ENCODE peak calls at places on chromosomes 11 and 22, in seven cellular contexts. N is trophoblast cell, B is HepG2, I is fibroblast of lung, X is kidney, L is PC-3, G is neural progenitor cell. A is an unnamed sample.

GRCh38 chr11:97722721-97723120 is 1298.0 kb upstream of the CNTN5 start:
- DNase-seq in N (no peak), B (no peak), I (no peak), X (no peak), L (no peak), G (no peak), A (peak; percentile 4)

GRCh38 chr11:101458161-101458560 is 125.6 kb downstream of the TRPC6 start:
- DNase-seq in N (no peak), B (no peak), I (no peak), X (no peak), L (peak; percentile 71), G (no peak), A (no peak)

GRCh38 chr11:27722945-27723344 is 22.7 kb upstream of the BDNF start:
- DNase-seq in N (no peak), B (no peak), I (no peak), X (no peak), L (no peak), G (peak; percentile 55), A (peak; percentile 26)

GRCh38 chr11:62504158-62504973 is 42.2 kb downstream of the AHNAK start:
- DNase-seq in N (peak; percentile 90), B (no peak), I (no peak), X (no peak), L (no peak), G (peak; percentile 33), A (no peak)

GRCh38 chr11:63670077-63670737 is 969 bp downstream of the ATL3 start:
- DNase-seq in N (no peak), B (no peak), I (peak; percentile 71), X (no peak), L (peak; percentile 42), G (no peak), A (peak; percentile 76)

GRCh38 chr11:7485136-7485853 is at the start of gene OLFML1:
- DNase-seq in N (no peak), B (peak; percentile 12), I (peak; percentile 61), X (no peak), L (no peak), G (no peak), A (peak; percentile 51)

GRCh38 chr11:38950882-38951281 is 2352.8 kb upstream of the RAG2 start:
- DNase-seq in N (no peak), B (no peak), I (no peak), X (no peak), L (peak; percentile 68), G (no peak), A (no peak)

GRCh38 chr11:131633978-131634377 is 263.6 kb downstream of the NTM start:
- DNase-seq in N (no peak), B (no peak), I (no peak), X (no peak), L (no peak), G (no peak), A (no peak)

GRCh38 chr11:113256431-113257227 is 57.8 kb upstream of the TTC12 start:
- DNase-seq in N (no peak), B (no peak), I (no peak), X (no peak), L (no peak), G (no peak), A (no peak)

GRCh38 chr11:44607324-44607962 is 42.0 kb downstream of the CD82 start:
- DNase-seq in N (no peak), B (no peak), I (peak; percentile 18), X (no peak), L (no peak), G (no peak), A (no peak)

GRCh38 chr11:13335319-13335718 is 57.7 kb downstream of the BMAL1 start:
- DNase-seq in N (peak; percentile 54), B (peak; percentile 49), I (peak; percentile 76), X (no peak), L (peak; percentile 67), G (peak; percentile 72), A (peak; percentile 88)

GRCh38 chr22:39592104-39593060 is 21.8 kb downstream of the CACNA1I start:
- DNase-seq in N (no peak), B (no peak), I (peak; percentile 77), X (peak; percentile 87), L (peak; percentile 76), G (peak; percentile 32), A (peak; percentile 84)

GRCh38 chr11:123188508-123189165 is 6.4 kb downstream of the CLMP start:
- DNase-seq in N (no peak), B (no peak), I (peak; percentile 97), X (no peak), L (peak; percentile 61), G (peak; percentile 64), A (peak; percentile 63)

GRCh38 chr11:68370211-68371111 is 58.1 kb downstream of the LRP5 start:
- DNase-seq in N (peak; percentile 68), B (no peak), I (no peak), X (no peak), L (no peak), G (no peak), A (no peak)

GRCh38 chr11:55707029-55707428 is 45.0 kb downstream of the OR4C6 start:
- DNase-seq in N (no peak), B (peak; percentile 25), I (peak; percentile 34), X (no peak), L (peak; percentile 76), G (peak; percentile 9), A (peak; percentile 63)

GRCh38 chr11:29006668-29007067 is 898.5 kb downstream of the METTL15 start:
- DNase-seq in N (no peak), B (no peak), I (no peak), X (no peak), L (no peak), G (no peak), A (no peak)

GRCh38 chr22:19687561-19688300 is 26.6 kb upstream of the SEPTIN5 start:
- DNase-seq in N (no peak), B (no peak), I (no peak), X (no peak), L (no peak), G (no peak), A (no peak)

GRCh38 chr11:27242591-27242990 is 120.4 kb downstream of the CCDC34 start:
- DNase-seq in N (no peak), B (no peak), I (no peak), X (no peak), L (no peak), G (no peak), A (no peak)

GRCh38 chr22:43289551-43289963 is 53.6 kb downstream of the SCUBE1 start:
- DNase-seq in N (no peak), B (no peak), I (peak; percentile 11), X (no peak), L (no peak), G (no peak), A (peak; percentile 19)

GRCh38 chr11:38416141-38416540 is 1818.1 kb upstream of the RAG2 start:
- DNase-seq in N (no peak), B (no peak), I (peak; percentile 29), X (no peak), L (no peak), G (no peak), A (no peak)

GRCh38 chr11:134048028-134048427 is 20.8 kb upstream of the JAM3 start:
- DNase-seq in N (no peak), B (no peak), I (no peak), X (no peak), L (no peak), G (no peak), A (no peak)

GRCh38 chr11:76626921-76627391 is 43.6 kb downstream of the LRRC32 start:
- DNase-seq in N (no peak), B (no peak), I (no peak), X (no peak), L (peak; percentile 16), G (no peak), A (no peak)

GRCh38 chr22:32897400-32897799 is 95.9 kb downstream of the TIMP3 start:
- DNase-seq in N (peak; percentile 74), B (no peak), I (no peak), X (no peak), L (no peak), G (no peak), A (peak; percentile 78)

GRCh38 chr11:11450744-11451362 is 97.8 kb upstream of the CSNK2A3 start:
- DNase-seq in N (peak; percentile 22), B (no peak), I (no peak), X (no peak), L (peak; percentile 51), G (no peak), A (peak; percentile 29)

DNA sequence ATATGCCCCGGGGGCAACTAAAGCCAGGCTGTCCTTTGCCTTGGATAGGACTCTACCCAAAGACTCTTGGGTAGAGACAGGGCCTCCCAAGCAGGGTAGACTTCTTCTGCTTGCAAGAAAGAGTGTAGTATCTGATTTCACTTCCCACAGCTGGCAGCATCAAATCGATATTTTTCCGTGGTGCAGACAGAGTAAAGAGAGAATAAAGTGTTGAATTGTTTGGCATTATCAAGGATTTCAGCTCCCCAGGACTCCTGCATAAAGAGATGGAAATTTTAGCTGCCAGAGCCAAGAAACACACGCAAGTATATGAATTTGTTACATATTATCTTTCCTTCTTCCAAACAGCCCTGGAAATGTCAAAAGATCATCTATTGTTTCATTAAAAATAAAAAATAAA is 136.8 kb downstream of the PKNOX2 start:
- DNase-seq in N (no peak), B (no peak), I (no peak), X (no peak), L (no peak), G (no peak), A (peak; percentile 11)
- H3K9ac ChIP-seq in N (no peak overlapping the region), B (no peak overlapping the region), I (no peak overlapping the region), X (no peak overlapping the region), L (no peak overlapping the region), G (no peak overlapping the region), A (no peak overlapping the region)

GRCh38 chr22:47674600-47674999 is 912.1 kb downstream of the TBC1D22A start:
- DNase-seq in N (no peak), B (no peak), I (no peak), X (no peak), L (no peak), G (no peak), A (no peak)
- H3K9me3 ChIP-seq in N (peaks cover 20% of the 10 kb centered on the region), B (no peaks in the 10 kb centered on the region), I (no peaks in the 10 kb centered on the region), X (no peaks in the 10 kb centered on the region), L (no peaks in the 10 kb centered on the region), G (no peaks in the 10 kb centered on the region), A (no peaks in the 10 kb centered on the region)

GRCh38 chr11:57424137-57424801 is 2.7 kb downstream of the SLC43A3 start:
- DNase-seq in N (no peak), B (no peak), I (no peak), X (no peak), L (no peak), G (no peak), A (no peak)
- H3K9ac ChIP-seq in N (no peak overlapping the region), B (no peak overlapping the region), I (no peak overlapping the region), X (no peak overlapping the region), L (no peak overlapping the region), G (no peak overlapping the region), A (peak overlapping the region; percentile 72)

GRCh38 chr22:44711701-44712100 is 9.7 kb downstream of the PRR5 start:
- DNase-seq in N (no peak), B (no peak), I (no peak), X (no peak), L (no peak), G (no peak), A (no peak)
- H3K9me3 ChIP-seq in N (peaks cover 2% of the 10 kb centered on the region), B (no peaks in the 10 kb centered on the region), I (no peaks in the 10 kb centered on the region), X (no peaks in the 10 kb centered on the region), L (no peaks in the 10 kb centered on the region), G (no peaks in the 10 kb centered on the region), A (no peaks in the 10 kb centered on the region)